ENCODE peak calls at places on chromosomes 13 and 19, in five cellular contexts. Z is GM23338, W is thoracic aorta, B is esophagus squamous epithelium, O is psoas muscle. H is an unnamed sample.

GRCh38 chr13:26758496-26759155 is 2.0 kb downstream of the GPR12 start:
- DNase-seq in O (no peak), Z (no peak), B (no peak), W (no peak), H (no peak)

GRCh38 chr13:23794267-23795161 is 94.7 kb downstream of the MIPEP start:
- DNase-seq in W (no peak), B (no peak), O (no peak), Z (no peak), H (no peak)

GRCh38 chr13:94419304-94419943 is 60.1 kb downstream of the DCT start:
- DNase-seq in W (no peak), B (no peak), O (no peak), Z (no peak), H (no peak)

GRCh38 chr13:100828226-100828625 is 153.6 kb upstream of the TMTC4 start:
- DNase-seq in W (no peak), B (no peak), Z (peak; percentile 70), O (no peak), H (peak; percentile 72)

GRCh38 chr13:77150651-77151050 is 123.7 kb upstream of the FBXL3 start:
- DNase-seq in Z (no peak), W (no peak), O (no peak), B (no peak), H (no peak)

GRCh38 chr13:44815507-44816074 is 173.7 kb downstream of the NUFIP1 start:
- DNase-seq in O (no peak), W (no peak), B (no peak), Z (peak; percentile 62), H (peak; percentile 67)

GRCh38 chr13:40317980-40318327 is 348.5 kb downstream of the FOXO1 start:
- DNase-seq in B (no peak), Z (no peak), W (no peak), O (no peak), H (no peak)

GRCh38 chr13:28584873-28585317 is 74.0 kb upstream of the POMP start:
- DNase-seq in W (no peak), B (no peak), O (no peak), Z (no peak), H (no peak)

GRCh38 chr13:44191504-44192171 is 182.0 kb upstream of the SERP2 start:
- DNase-seq in W (no peak), O (no peak), B (no peak), Z (peak; percentile 84), H (peak; percentile 70)

GRCh38 chr13:60701919-60702318 is 304.9 kb downstream of the TDRD3 start:
- DNase-seq in W (no peak), O (no peak), Z (no peak), B (no peak), H (no peak)

GRCh38 chr13:51221674-51222509 is at the start of gene FAM124A:
- DNase-seq in O (peak; percentile 59), Z (peak; percentile 82), W (no peak), B (no peak), H (peak; percentile 73)

GRCh38 chr13:39273953-39274352 is 235.7 kb downstream of the NHLRC3 start:
- DNase-seq in W (no peak), B (no peak), O (no peak), Z (peak; percentile 55), H (peak; percentile 67)

GRCh38 chr13:76894401-76895110 is 8.4 kb upstream of the KCTD12 start:
- DNase-seq in B (no peak), O (no peak), Z (no peak), W (no peak), H (no peak)

GRCh38 chr13:111914241-111915103 is 152.5 kb upstream of the SOX1 start:
- DNase-seq in B (no peak), O (no peak), Z (no peak), W (no peak), H (peak; percentile 29)

GRCh38 chr19:7905298-7905697 is 1.6 kb downstream of the MAP2K7 start:
- DNase-seq in B (no peak), Z (no peak), O (no peak), W (no peak), H (no peak)

GRCh38 chr19:11378319-11379189 is 4.1 kb downstream of the SWSAP1 start:
- DNase-seq in O (no peak), W (no peak), Z (peak; percentile 86), B (no peak), H (peak; percentile 89)

GRCh38 chr13:100594255-100594654 is 5.7 kb upstream of the GGACT start:
- DNase-seq in Z (no peak), W (no peak), O (no peak), B (no peak), H (no peak)

GRCh38 chr13:109160357-109160756 is 530.9 kb downstream of the MYO16 start:
- DNase-seq in O (no peak), W (no peak), B (no peak), Z (no peak), H (no peak)

GRCh38 chr13:27968316-27969072 is 621 bp downstream of the CDX2 start:
- DNase-seq in O (no peak), B (no peak), W (no peak), Z (peak; percentile 72), H (peak; percentile 85)

GRCh38 chr13:64723735-64724134 is 2506.4 kb downstream of the PCDH9 start:
- DNase-seq in B (no peak), W (no peak), Z (peak; percentile 15), O (no peak), H (no peak)

GRCh38 chr19:3409346-3410064 is 43.1 kb downstream of the NFIC start:
- DNase-seq in Z (no peak), O (peak; percentile 97), B (no peak), W (no peak), H (no peak)

GRCh38 chr13:84641491-84641890 is 759.2 kb upstream of the SLITRK1 start:
- DNase-seq in B (no peak), W (no peak), Z (no peak), O (no peak), H (no peak)

GRCh38 chr13:40102854-40103253 is 447.4 kb downstream of the COG6 start:
- DNase-seq in O (no peak), B (no peak), W (no peak), Z (no peak), H (no peak)

GRCh38 chr19:53696951-53697350 is 65.2 kb downstream of the DPRX start:
- DNase-seq in Z (peak; percentile 74), W (no peak), B (no peak), O (no peak), H (peak; percentile 59)

GRCh38 chr13:41006951-41007350 is 12.2 kb downstream of the ELF1 start:
- DNase-seq in Z (no peak), W (no peak), B (no peak), O (no peak), H (no peak)

GRCh38 chr13:34419025-34419424 is 523.0 kb upstream of the NBEA start:
- DNase-seq in O (no peak), W (no peak), Z (no peak), B (no peak), H (no peak)

GRCh38 chr19:47598407-47599349 is 10.3 kb upstream of the BICRA start:
- DNase-seq in Z (peak; percentile 97), O (peak; percentile 66), W (peak; percentile 55), B (no peak), H (peak; percentile 91)

GRCh38 chr13:109762791-109763190 is 23.6 kb downstream of the IRS2 start:
- DNase-seq in O (no peak), Z (no peak), W (no peak), B (no peak), H (no peak)

GRCh38 chr19:7250951-7251350 is 43.3 kb downstream of the INSR start:
- DNase-seq in Z (no peak), O (no peak), W (no peak), B (no peak), H (no peak)

GRCh38 chr19:34409189-34410164 is 5.3 kb downstream of the PDCD2L start:
- DNase-seq in Z (no peak), W (no peak), O (no peak), B (no peak), H (no peak)

GRCh38 chr19:7669641-7670040 is 792 bp downstream of the RETN start:
- DNase-seq in B (no peak), W (no peak), O (no peak), Z (no peak), H (no peak)

GRCh38 chr13:46150134-46150693 is 31.8 kb downstream of the LCP1 start:
- DNase-seq in Z (no peak), O (no peak), W (no peak), B (no peak), H (no peak)

GRCh38 chr13:46149272-46150133 is 32.5 kb downstream of the LCP1 start:
- DNase-seq in B (no peak), W (no peak), O (no peak), Z (no peak), H (no peak)

GRCh38 chr13:46143239-46143701 is 38.4 kb upstream of the CPB2 start:
- DNase-seq in Z (no peak), B (no peak), O (no peak), W (no peak), H (no peak)

GRCh38 chr13:46145950-46146349 is 36.0 kb downstream of the LCP1 start:
- DNase-seq in W (no peak), O (no peak), B (no peak), Z (no peak), H (no peak)

DNA sequence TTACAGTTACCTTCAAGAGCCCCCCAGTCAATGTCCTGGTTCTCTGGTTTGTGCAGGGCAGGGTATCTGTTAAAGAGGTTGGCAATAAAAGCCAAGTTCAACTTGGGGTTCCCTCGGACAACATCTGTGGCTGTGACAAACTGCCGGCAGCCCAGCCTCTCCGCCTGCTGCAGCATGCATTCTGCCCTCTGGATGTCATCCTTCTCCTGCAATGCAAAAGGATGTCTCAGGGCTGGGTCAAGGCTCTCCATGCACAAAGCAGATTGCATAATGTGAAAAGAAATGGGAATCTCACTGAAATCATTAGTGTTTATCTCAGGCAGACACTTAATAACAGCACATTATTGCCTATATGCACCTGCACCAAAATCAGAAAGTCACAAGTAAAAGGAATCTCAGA is 35.1 kb downstream of the LCP1 start:
- DNase-seq in O (no peak), Z (peak; percentile 67), B (no peak), W (no peak), H (peak; percentile 76)
- TF ChIP-seq CTCF in O (no peak), Z (peak; percentile 74), B (no peak), W (no peak), H (peak; percentile 76)

GRCh38 chr19:43311256-43311655 is 41.9 kb upstream of the PSG9 start:
- DNase-seq in O (no peak), B (no peak), Z (no peak), W (no peak), H (no peak)
- H3K4me3 ChIP-seq in O (no peak overlapping the region), B (no peak overlapping the region), Z (no peak overlapping the region), W (no peak overlapping the region), H (no peak overlapping the region)

GRCh38 chr13:46176756-46177155 is 5.2 kb downstream of the LCP1 start:
- DNase-seq in W (no peak), O (no peak), Z (no peak), B (no peak), H (no peak)
- H3K4me1 ChIP-seq in W (no peaks in the 10 kb centered on the region), O (no peaks in the 10 kb centered on the region), Z (peaks cover 14% of the 10 kb centered on the region), B (peaks cover 6% of the 10 kb centered on the region), H (peaks cover 4% of the 10 kb centered on the region)

GRCh38 chr19:58398545-58398944 is 3.1 kb downstream of the RNF225 start:
- DNase-seq in B (no peak), O (no peak), Z (no peak), W (no peak), H (no peak)

GRCh38 chr19:58399903-58400637 is 4.6 kb downstream of the RNF225 start:
- DNase-seq in W (no peak), O (no peak), Z (no peak), B (no peak), H (no peak)

GRCh38 chr19:58401825-58402433 is 6.5 kb downstream of the RNF225 start:
- DNase-seq in Z (no peak), W (no peak), O (no peak), B (no peak), H (no peak)

GRCh38 chr19:58400638-58400915 is 5.1 kb downstream of the RNF225 start:
- DNase-seq in W (no peak), Z (no peak), O (no peak), B (no peak), H (no peak)

GRCh38 chr19:58400916-58401824 is 5.7 kb downstream of the RNF225 start:
- DNase-seq in O (peak; percentile 99), Z (peak; percentile 99), B (peak; percentile 98), W (peak; percentile 97), H (peak; percentile 100)
- TF ChIP-seq CTCF in O (no peak), Z (no peak), B (no peak), W (no peak), H (no peak)

H was measured in endodermal cell.